ENCODE peak calls at places on chromosomes 5 and 9, in seven cellular contexts. D, U, R, J, C, G and A are unnamed samples.

GRCh38 chr9:35952526-35953191 is 5.3 kb downstream of the OR2S2 start:
- DNase-seq in U (no peak), J (no peak), G (no peak), C (no peak), R (no peak), D (no peak), A (no peak)

GRCh38 chr5:399296-400281 is 43.4 kb upstream of the EXOC3 start:
- DNase-seq in R (peak), D (peak), C (peak), G (peak), U (peak), J (peak), A (peak)

GRCh38 chr5:128782446-128782845 is 182.8 kb upstream of the SLC27A6 start:
- DNase-seq in U (peak), J (peak), C (peak), R (peak), G (peak), D (peak), A (no peak)

GRCh38 chr5:95959964-95960801 is 1.5 kb downstream of the ELL2 start:
- DNase-seq in D (peak), R (peak), C (no peak), J (no peak), G (peak), U (peak), A (peak)

GRCh38 chr5:131718487-131719014 is 78.3 kb downstream of the FNIP1 start:
- DNase-seq in C (no peak), J (no peak), U (no peak), G (no peak), R (no peak), D (no peak), A (no peak)

GRCh38 chr5:32645246-32645645 is 59.9 kb downstream of the SUB1 start:
- DNase-seq in R (peak), C (no peak), J (no peak), D (no peak), G (no peak), U (no peak), A (no peak)

GRCh38 chr5:15526413-15526812 is 26.4 kb downstream of the FBXL7 start:
- DNase-seq in J (no peak), C (no peak), U (no peak), G (no peak), R (no peak), D (no peak), A (no peak)

GRCh38 chr5:168528521-168529360 is at the start of gene FBLL1:
- DNase-seq in C (no peak), R (peak), J (no peak), G (no peak), U (peak), D (no peak), A (peak)

GRCh38 chr5:10332301-10332700 is 21.2 kb upstream of the MARCHF6 start:
- DNase-seq in D (no peak), G (peak), R (no peak), U (no peak), J (no peak), C (no peak), A (no peak)

GRCh38 chr5:10607666-10608442 is 44.0 kb downstream of the ANKRD33B start:
- DNase-seq in R (peak), D (no peak), U (no peak), C (peak), J (no peak), G (peak), A (peak)

GRCh38 chr5:1732955-1733354 is 66.7 kb downstream of the MRPL36 start:
- DNase-seq in J (no peak), G (peak), U (no peak), C (peak), D (no peak), R (no peak), A (peak)

GRCh38 chr9:116905131-116905724 is 218.1 kb downstream of the TRIM32 start:
- DNase-seq in U (no peak), J (no peak), D (no peak), R (no peak), C (no peak), G (no peak), A (no peak)

GRCh38 chr9:136854842-136855460 is 2.8 kb downstream of the MAMDC4 start:
- DNase-seq in C (peak), R (no peak), D (no peak), J (no peak), G (peak), U (no peak), A (peak)

GRCh38 chr5:32462618-32463017 is 18.1 kb upstream of the ZFR start:
- DNase-seq in J (no peak), G (no peak), R (peak), U (no peak), C (no peak), D (peak), A (peak)

GRCh38 chr5:107425541-107426031 is 245.2 kb downstream of the EFNA5 start:
- DNase-seq in G (no peak), C (no peak), J (peak), U (peak), R (peak), D (peak), A (peak)

DNA sequence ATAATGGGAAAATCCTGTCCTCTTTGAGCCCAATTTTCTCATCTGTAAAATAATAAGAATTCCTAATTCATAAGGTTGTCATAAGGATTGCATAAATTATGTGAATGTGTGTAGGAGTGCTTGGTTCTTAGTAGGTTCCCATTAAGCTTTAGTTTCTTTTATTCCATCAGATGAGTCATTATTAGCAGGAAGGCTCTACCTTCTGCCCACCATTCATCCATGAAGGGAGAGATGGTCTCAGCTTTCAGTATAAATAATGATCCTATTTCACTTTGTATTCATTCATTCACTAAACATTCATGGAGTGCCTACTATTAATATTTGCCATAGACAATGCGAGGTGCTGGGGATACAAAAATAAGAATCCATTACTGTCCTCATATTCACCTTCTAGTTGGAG is 3.0 kb downstream of the CMYA5 start:
- DNase-seq in C (no peak), G (no peak), D (no peak), U (no peak), R (no peak), J (no peak), A (no peak)
- H3K27ac ChIP-seq in C (peak), G (no peak), D (no peak), U (no peak), R (no peak), J (no peak), A (no peak)

GRCh38 chr5:73321757-73322452 is 126.7 kb downstream of the FOXD1 start:
- DNase-seq in J (peak), R (peak), G (no peak), D (peak), U (peak), C (no peak), A (peak)

GRCh38 chr5:73325546-73325945 is 123.0 kb downstream of the FOXD1 start:
- DNase-seq in D (no peak), U (no peak), C (no peak), G (no peak), J (no peak), R (no peak), A (no peak)

GRCh38 chr5:73323466-73323865 is 125.1 kb downstream of the FOXD1 start:
- DNase-seq in D (no peak), R (no peak), C (no peak), J (no peak), G (no peak), U (no peak), A (no peak)

GRCh38 chr5:73319036-73319435 is 129.5 kb downstream of the FOXD1 start:
- DNase-seq in C (no peak), D (no peak), U (no peak), R (no peak), G (no peak), J (no peak), A (no peak)

GRCh38 chr5:73322453-73323076 is 126.0 kb downstream of the FOXD1 start:
- DNase-seq in C (no peak), G (no peak), J (no peak), R (no peak), U (no peak), D (no peak), A (no peak)
- H3K27ac ChIP-seq in C (no peak), G (no peak), J (peak), R (peak), U (peak), D (peak), A (peak)

GRCh38 chr9:4297151-4297794 is 2.6 kb downstream of the GLIS3 start:
- DNase-seq in C (peak), R (peak), D (peak), U (peak), J (peak), G (peak), A (peak)
- H3K27ac ChIP-seq in C (peak), R (peak), D (peak), U (peak), J (peak), G (peak), A (peak)

DNA sequence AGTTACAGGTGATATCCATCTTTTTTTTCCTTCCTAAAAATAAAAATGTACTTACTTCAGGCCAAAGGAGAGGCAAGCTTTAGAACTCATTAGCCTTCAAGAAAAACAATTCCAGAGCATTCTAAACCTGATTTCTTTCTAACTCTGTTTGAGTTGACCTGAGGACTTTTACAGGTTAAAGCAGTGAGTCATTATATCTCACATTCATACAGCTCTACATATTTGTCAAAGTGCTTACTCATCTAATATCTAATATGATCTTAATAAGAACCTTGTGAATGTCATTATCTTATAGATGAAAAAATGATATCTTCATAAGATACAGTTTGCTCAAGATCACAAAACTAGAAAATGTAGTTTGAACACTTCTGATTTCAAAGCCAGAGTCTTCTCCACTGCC is 149.2 kb upstream of the CDKN2B start:
- DNase-seq in J (no peak), D (peak), C (no peak), G (no peak), U (no peak), R (no peak), A (no peak)
- H3K27ac ChIP-seq in J (peak), D (peak), C (no peak), G (no peak), U (no peak), R (no peak), A (peak)

GRCh38 chr9:91295357-91295756 is 66.4 kb downstream of the AUH start:
- DNase-seq in C (no peak), U (no peak), G (no peak), R (no peak), J (no peak), D (no peak), A (no peak)
- H3K27ac ChIP-seq in C (no peak), U (no peak), G (no peak), R (no peak), J (no peak), D (no peak), A (no peak)

GRCh38 chr5:149453618-149454415 is 74.7 kb upstream of the IL17B start:
- DNase-seq in U (no peak), G (peak), D (no peak), J (no peak), C (no peak), R (no peak), A (peak)

GRCh38 chr5:149452665-149453617 is 73.8 kb upstream of the IL17B start:
- DNase-seq in D (peak), J (no peak), C (peak), G (peak), U (peak), R (peak), A (peak)

GRCh38 chr5:149457393-149457763 is 78.3 kb upstream of the IL17B start:
- DNase-seq in U (no peak), J (no peak), G (no peak), D (no peak), C (no peak), R (no peak), A (no peak)

GRCh38 chr5:149456597-149457392 is 77.7 kb upstream of the IL17B start:
- DNase-seq in U (no peak), R (peak), C (no peak), J (no peak), D (no peak), G (no peak), A (peak)

GRCh38 chr5:149455889-149456409 is 76.9 kb upstream of the IL17B start:
- DNase-seq in J (peak), D (peak), C (peak), G (no peak), R (peak), U (no peak), A (peak)
- H3K27ac ChIP-seq in J (peak), D (peak), C (peak), G (no peak), R (no peak), U (no peak), A (peak)